ENCODE peak calls at places on chromosome 15, in six cellular contexts. Y is AG08395; W is globus pallidus; X is activated effector memory CD4-positive, alpha-beta T cell treated with anti-CD3 and anti-CD28 coated beads, Interleukin-2, amount 50 U/mL, for 16 hours; M is HL-60; O is neural crest cell. V is an unnamed sample.

GRCh38 chr15:45254405-45255293 is 2.6 kb downstream of the SLC28A2 start:
- DNase-seq in X (no peak), W (no peak), M (peak; percentile 23), O (no peak), Y (no peak), V (peak; percentile 50)

GRCh38 chr15:65921780-65922179 is 52.5 kb downstream of the RAB11A start:
- DNase-seq in M (no peak), O (no peak), X (no peak), Y (no peak), W (peak; percentile 22), V (no peak)

GRCh38 chr15:59879506-59879905 is 124.6 kb upstream of the FOXB1 start:
- DNase-seq in M (no peak), O (no peak), Y (peak; percentile 52), X (no peak), W (no peak), V (peak; percentile 81)

GRCh38 chr15:66939451-66940023 is 125.9 kb upstream of the SMAD3 start:
- DNase-seq in X (no peak), M (no peak), O (no peak), Y (no peak), W (no peak), V (no peak)

GRCh38 chr15:80462836-80463512 is 58.8 kb downstream of the ARNT2 start:
- DNase-seq in X (no peak), W (no peak), O (no peak), Y (no peak), M (no peak), V (no peak)

GRCh38 chr15:23647421-23648375 is at the start of gene MAGEL2:
- DNase-seq in M (no peak), O (peak; percentile 42), Y (no peak), W (no peak), X (no peak), V (peak; percentile 30)

GRCh38 chr15:59447367-59447766 is 9.4 kb downstream of the FAM81A start:
- DNase-seq in W (no peak), M (no peak), O (no peak), X (no peak), Y (no peak), V (no peak)

GRCh38 chr15:71048913-71049675 is 66.2 kb upstream of the THSD4 start:
- DNase-seq in Y (peak; percentile 77), O (no peak), X (no peak), M (no peak), W (no peak), V (peak; percentile 94)

GRCh38 chr15:67101981-67102929 is 36.9 kb downstream of the SMAD3 start:
- DNase-seq in Y (peak; percentile 27), O (no peak), M (no peak), W (no peak), X (peak; percentile 82), V (peak; percentile 81)

GRCh38 chr15:77604973-77605372 is 27.7 kb downstream of the LINGO1 start:
- DNase-seq in O (no peak), X (no peak), M (no peak), W (no peak), Y (no peak), V (no peak)

GRCh38 chr15:78617131-78617915 is 3.5 kb downstream of the CHRNA3 start:
- DNase-seq in Y (no peak), W (no peak), O (no peak), M (no peak), X (no peak), V (no peak)

GRCh38 chr15:100770781-100771584 is 108.6 kb upstream of the ALDH1A3 start:
- DNase-seq in X (no peak), O (no peak), M (no peak), Y (no peak), W (no peak), V (no peak)

GRCh38 chr15:85758655-85758978 is 36.1 kb downstream of the KLHL25 start:
- DNase-seq in M (no peak), X (no peak), O (no peak), Y (no peak), W (no peak), V (no peak)

GRCh38 chr15:51132384-51133139 is 37.9 kb upstream of the TNFAIP8L3 start:
- DNase-seq in X (no peak), M (no peak), Y (peak; percentile 85), W (peak; percentile 73), O (peak; percentile 34), V (peak; percentile 94)

GRCh38 chr15:61275901-61276300 is 46.8 kb upstream of the RORA start:
- DNase-seq in W (no peak), O (no peak), X (no peak), Y (no peak), M (no peak), V (no peak)

GRCh38 chr15:25652697-25653096 is 210.4 kb downstream of the ATP10A start:
- DNase-seq in M (no peak), O (no peak), X (no peak), W (no peak), Y (no peak), V (no peak)

V was measured in GM23248.